ENCODE peak calls at places on chromosomes 12 and 14, in nine cellular contexts. Q, E, U, L, T, C, H, S and F are unnamed samples.

GRCh38 chr14:84961637-84962036 is 568.3 kb upstream of the FLRT2 start:
- DNase-seq in E (no peak), L (no peak), S (no peak), T (no peak), U (no peak), C (no peak), H (no peak), Q (no peak), F (no peak)

GRCh38 chr14:70332015-70332414 is 27.5 kb downstream of the COX16 start:
- DNase-seq in L (no peak), C (no peak), E (no peak), H (no peak), U (no peak), T (no peak), Q (no peak), S (no peak), F (no peak)

GRCh38 chr12:92503029-92503931 is 199.5 kb upstream of the PLEKHG7 start:
- DNase-seq in U (no peak), E (peak; percentile 51), L (no peak), H (no peak), S (no peak), T (no peak), Q (no peak), C (no peak), F (no peak)

GRCh38 chr14:24632336-24632735 is 1.7 kb downstream of the GZMB start:
- DNase-seq in E (no peak), H (no peak), C (no peak), Q (no peak), U (no peak), T (no peak), L (no peak), S (no peak), F (no peak)

GRCh38 chr12:115871714-115872113 is 405.8 kb downstream of the MED13L start:
- DNase-seq in S (no peak), U (peak; percentile 5), L (peak; percentile 21), Q (no peak), H (peak; percentile 33), T (no peak), C (peak; percentile 43), E (no peak), F (peak; percentile 38)

GRCh38 chr12:21413369-21414277 is 23.8 kb upstream of the PYROXD1 start:
- DNase-seq in T (no peak), L (no peak), Q (no peak), S (no peak), U (no peak), H (no peak), E (no peak), C (no peak), F (no peak)

GRCh38 chr12:103012884-103013283 is 55.4 kb downstream of the ASCL1 start:
- DNase-seq in Q (no peak), C (no peak), H (no peak), S (no peak), T (no peak), E (no peak), L (no peak), U (no peak), F (no peak)

GRCh38 chr14:45156067-45156466 is 20.3 kb downstream of the FANCM start:
- DNase-seq in L (peak; percentile 4), S (no peak), U (no peak), H (no peak), Q (no peak), E (no peak), C (no peak), T (no peak), F (no peak)

GRCh38 chr12:123286997-123287396 is 15.3 kb upstream of the CDK2AP1 start:
- DNase-seq in E (no peak), U (no peak), S (no peak), Q (no peak), C (no peak), T (no peak), L (no peak), H (no peak), F (no peak)

GRCh38 chr12:118307069-118307954 is 65.4 kb downstream of the TAOK3 start:
- DNase-seq in C (peak; percentile 78), L (peak; percentile 95), S (no peak), U (no peak), T (no peak), E (no peak), Q (no peak), H (peak; percentile 71), F (no peak)

GRCh38 chr12:31650927-31651326 is 8.6 kb upstream of the ETFBKMT start:
- DNase-seq in U (no peak), S (no peak), Q (no peak), T (no peak), L (no peak), C (no peak), E (no peak), H (no peak), F (no peak)

GRCh38 chr14:60656755-60657608 is 7.7 kb upstream of the SIX1 start:
- DNase-seq in S (no peak), H (peak; percentile 26), E (peak; percentile 50), L (peak; percentile 73), C (peak; percentile 41), T (no peak), Q (no peak), U (no peak), F (peak; percentile 89)

GRCh38 chr12:5395443-5396401 is 36.2 kb upstream of the NTF3 start:
- DNase-seq in T (no peak), L (no peak), H (no peak), E (no peak), Q (no peak), U (peak; percentile 71), S (no peak), C (no peak), F (no peak)

GRCh38 chr14:77133718-77134338 is 7.8 kb downstream of the ZDHHC22 start:
- DNase-seq in U (no peak), Q (peak; percentile 30), E (peak; percentile 59), C (peak; percentile 45), H (peak; percentile 79), T (peak; percentile 42), L (peak; percentile 61), S (peak; percentile 72), F (no peak)

GRCh38 chr12:28938056-28938455 is 211.0 kb upstream of the FAR2 start:
- DNase-seq in U (no peak), Q (no peak), S (no peak), T (no peak), C (no peak), L (no peak), E (no peak), H (no peak), F (no peak)

GRCh38 chr14:92323031-92323915 is at the start of gene SLC24A4:
- DNase-seq in H (peak; percentile 25), S (no peak), L (no peak), Q (no peak), T (no peak), U (peak; percentile 23), C (no peak), E (no peak), F (no peak)

GRCh38 chr12:95185096-95185495 is 32.2 kb downstream of the FGD6 start:
- DNase-seq in E (no peak), U (no peak), Q (no peak), H (no peak), T (no peak), C (no peak), S (no peak), L (peak; percentile 78), F (no peak)

GRCh38 chr12:121144416-121144914 is 11.8 kb downstream of the P2RX7 start:
- DNase-seq in L (peak; percentile 46), H (peak; percentile 18), Q (no peak), U (no peak), C (peak; percentile 34), E (no peak), T (no peak), S (no peak), F (no peak)

GRCh38 chr12:7091660-7092228 is 501 bp downstream of the C1R start:
- DNase-seq in U (no peak), C (no peak), Q (no peak), T (no peak), S (no peak), E (no peak), H (no peak), L (no peak), F (no peak)

GRCh38 chr12:100753837-100754236 is 40.7 kb upstream of the ANO4 start:
- DNase-seq in Q (no peak), S (no peak), T (no peak), L (peak; percentile 11), H (peak; percentile 66), E (no peak), C (no peak), U (no peak), F (no peak)

GRCh38 chr12:51788876-51789275 is 59.6 kb downstream of the FIGNL2 start:
- DNase-seq in U (no peak), H (peak; percentile 37), E (no peak), Q (no peak), S (no peak), T (no peak), L (peak; percentile 80), C (no peak), F (no peak)

GRCh38 chr12:45050751-45051489 is at the start of gene DBX2:
- DNase-seq in L (no peak), S (no peak), E (no peak), Q (no peak), T (no peak), H (no peak), C (peak; percentile 30), U (no peak), F (no peak)

GRCh38 chr14:96586921-96587822 is 85.0 kb downstream of the PAPOLA start:
- DNase-seq in C (no peak), E (no peak), U (no peak), S (no peak), T (no peak), H (no peak), L (no peak), Q (no peak), F (no peak)

GRCh38 chr12:77995436-77996167 is 164.9 kb downstream of the NAV3 start:
- DNase-seq in E (no peak), S (no peak), C (peak; percentile 5), T (no peak), U (no peak), L (peak; percentile 90), H (peak; percentile 42), Q (no peak), F (no peak)